ENCODE peak calls at places on chromosome 19, in nine cellular contexts. B is body of pancreas, Q is spleen, U is ascending aorta, H is GM23248, Y is cardiac muscle cell, N is left ventricle myocardium inferior, A is IMR-90, V is mesendoderm. E is an unnamed sample.

GRCh38 chr19:28710278-28710677 is 502.7 kb downstream of the UQCRFS1 start:
- DNase-seq in U (no peak), B (no peak), A (peak; percentile 67), Y (peak; percentile 82), Q (no peak), H (peak; percentile 71), N (no peak), V (peak; percentile 71), E (peak; percentile 25)

GRCh38 chr19:42515241-42515832 is 12.9 kb downstream of the CEACAM1 start:
- DNase-seq in A (no peak), H (no peak), B (no peak), V (no peak), Y (no peak), U (no peak), N (no peak), Q (no peak), E (no peak)

GRCh38 chr19:42280761-42281174 is 11.7 kb downstream of the CIC start:
- DNase-seq in Q (peak; percentile 87), Y (no peak), N (no peak), B (no peak), A (peak; percentile 17), V (peak; percentile 45), U (peak; percentile 92), H (peak; percentile 77), E (no peak)

GRCh38 chr19:18014197-18014596 is 6.2 kb downstream of the ARRDC2 start:
- DNase-seq in A (no peak), Q (no peak), Y (no peak), N (no peak), V (no peak), B (no peak), H (no peak), U (no peak), E (no peak)

GRCh38 chr19:58326914-58327726 is at the start of gene ZSCAN22:
- DNase-seq in B (peak; percentile 97), Q (peak; percentile 98), Y (peak; percentile 97), A (peak; percentile 95), N (peak; percentile 98), H (peak; percentile 100), V (peak; percentile 98), U (peak; percentile 98), E (peak; percentile 95)

GRCh38 chr19:43527860-43528622 is 1.0 kb upstream of the ETHE1 start:
- DNase-seq in A (no peak), B (peak; percentile 18), N (no peak), U (peak; percentile 79), Y (no peak), H (peak; percentile 62), V (no peak), Q (no peak), E (no peak)

GRCh38 chr19:35846038-35846668 is 6.2 kb downstream of the NPHS1 start:
- DNase-seq in H (peak; percentile 42), V (peak; percentile 49), Y (no peak), Q (no peak), B (peak; percentile 66), U (no peak), N (no peak), A (no peak), E (no peak)

GRCh38 chr19:58387338-58388174 is 487 bp downstream of the RPS5 start:
- DNase-seq in U (no peak), H (peak; percentile 34), Q (peak; percentile 56), A (no peak), N (no peak), V (peak; percentile 35), Y (no peak), B (no peak), E (no peak)

GRCh38 chr19:57667220-57667619 is 1.5 kb upstream of the ZSCAN4 start:
- DNase-seq in V (no peak), H (peak; percentile 24), Q (no peak), N (no peak), A (no peak), Y (no peak), U (no peak), B (no peak), E (no peak)

GRCh38 chr19:13629687-13630357 is 123.5 kb upstream of the CACNA1A start:
- DNase-seq in Y (peak; percentile 7), B (no peak), N (no peak), Q (peak; percentile 12), U (no peak), H (peak; percentile 90), V (no peak), A (peak; percentile 91), E (no peak)

GRCh38 chr19:55220525-55220924 is 8.0 kb downstream of the TMEM86B start:
- DNase-seq in Y (no peak), V (peak; percentile 65), A (no peak), U (no peak), H (peak; percentile 16), N (no peak), B (no peak), Q (no peak), E (no peak)

GRCh38 chr19:4577020-4577782 is 17.7 kb upstream of the SEMA6B start:
- DNase-seq in V (peak; percentile 67), Y (peak; percentile 55), Q (no peak), B (no peak), H (peak; percentile 39), A (no peak), U (no peak), N (no peak), E (no peak)

GRCh38 chr19:46426035-46426505 is 2.7 kb downstream of the PNMA8C start:
- DNase-seq in Y (peak; percentile 65), A (no peak), B (peak; percentile 50), H (peak; percentile 51), V (no peak), N (no peak), U (no peak), Q (no peak), E (no peak)

GRCh38 chr19:46944918-46945628 is 74.6 kb upstream of the NPAS1 start:
- DNase-seq in V (peak; percentile 65), Q (no peak), N (peak; percentile 77), H (peak; percentile 72), A (peak; percentile 70), B (peak; percentile 31), Y (peak; percentile 62), U (peak; percentile 87), E (peak; percentile 16)

GRCh38 chr19:58218899-58219298 is 9.8 kb upstream of the ZNF544 start:
- DNase-seq in B (no peak), Q (no peak), U (no peak), A (no peak), V (peak; percentile 68), N (no peak), Y (peak; percentile 44), H (peak; percentile 45), E (no peak)

GRCh38 chr19:24033962-24034342 is 53.0 kb upstream of the ZNF254 start:
- DNase-seq in Q (no peak), N (peak; percentile 30), B (peak; percentile 52), Y (peak; percentile 68), U (peak; percentile 68), V (peak; percentile 60), A (peak; percentile 71), H (peak; percentile 89), E (no peak)

GRCh38 chr19:19548915-19549537 is 11.0 kb downstream of the CILP2 start:
- DNase-seq in A (peak; percentile 19), V (no peak), H (peak; percentile 38), Y (peak; percentile 41), B (no peak), N (no peak), U (no peak), Q (no peak), E (no peak)

GRCh38 chr19:40398417-40399056 is 8.6 kb upstream of the HIPK4 start:
- DNase-seq in B (no peak), H (peak; percentile 37), Q (no peak), V (peak; percentile 89), N (peak; percentile 38), Y (no peak), U (no peak), A (no peak), E (peak; percentile 82)

GRCh38 chr19:2887391-2887914 is 13.3 kb upstream of the ZNF57 start:
- DNase-seq in Q (no peak), U (no peak), H (peak; percentile 80), Y (peak; percentile 82), B (no peak), A (peak; percentile 61), N (no peak), V (peak; percentile 81), E (peak; percentile 37)
- H3K4me3 ChIP-seq in Q (no peak overlapping the region), U (peak overlapping the region; percentile 29), H (no peak overlapping the region), Y (no peak overlapping the region), B (no peak overlapping the region), A (no peak overlapping the region), N (no peak overlapping the region), V (no peak overlapping the region), E (no peak overlapping the region)

GRCh38 chr19:489418-490196 is 6.7 kb upstream of the MADCAM1 start:
- DNase-seq in A (peak; percentile 8), U (no peak), Y (peak; percentile 42), N (no peak), Q (no peak), H (peak; percentile 76), B (peak; percentile 49), V (peak; percentile 63), E (no peak)
- H3K27ac ChIP-seq in A (peak overlapping the region; percentile 60), U (peak overlapping the region; percentile 81), Y (peak overlapping the region; percentile 65), N (peak overlapping the region; percentile 99), Q (peak overlapping the region; percentile 94), H (peak overlapping the region; percentile 61), B (peak overlapping the region; percentile 92), V (peak overlapping the region; percentile 36), E (no peak overlapping the region)

DNA sequence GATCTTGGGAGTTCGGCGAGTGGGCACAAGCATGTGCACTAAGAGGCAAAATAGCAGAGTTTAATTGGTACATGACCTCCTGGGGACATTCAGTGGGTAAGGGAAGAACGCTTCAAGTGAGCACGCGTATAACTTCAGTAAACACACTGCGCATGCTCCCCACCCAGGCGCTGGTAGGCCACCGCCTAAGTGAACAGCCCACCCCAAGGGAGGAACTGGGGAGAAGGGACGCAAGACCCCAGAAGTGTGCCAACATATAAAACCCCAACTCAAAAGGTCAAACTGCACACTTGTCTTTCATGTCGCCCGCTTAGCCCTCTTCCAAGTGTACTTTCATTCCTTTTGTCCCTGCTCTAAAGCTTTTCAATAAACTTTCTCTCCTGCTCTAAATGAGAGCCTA is 10.5 kb upstream of the NTN5 start:
- DNase-seq in A (peak; percentile 19), U (no peak), V (no peak), B (no peak), Q (no peak), N (peak; percentile 66), Y (peak; percentile 65), H (peak; percentile 53), E (no peak)
- H3K4me3 ChIP-seq in A (no peak overlapping the region), U (no peak overlapping the region), V (no peak overlapping the region), B (no peak overlapping the region), Q (no peak overlapping the region), N (peak overlapping the region; percentile 43), Y (no peak overlapping the region), H (peak overlapping the region; percentile 59), E (no peak overlapping the region)

DNA sequence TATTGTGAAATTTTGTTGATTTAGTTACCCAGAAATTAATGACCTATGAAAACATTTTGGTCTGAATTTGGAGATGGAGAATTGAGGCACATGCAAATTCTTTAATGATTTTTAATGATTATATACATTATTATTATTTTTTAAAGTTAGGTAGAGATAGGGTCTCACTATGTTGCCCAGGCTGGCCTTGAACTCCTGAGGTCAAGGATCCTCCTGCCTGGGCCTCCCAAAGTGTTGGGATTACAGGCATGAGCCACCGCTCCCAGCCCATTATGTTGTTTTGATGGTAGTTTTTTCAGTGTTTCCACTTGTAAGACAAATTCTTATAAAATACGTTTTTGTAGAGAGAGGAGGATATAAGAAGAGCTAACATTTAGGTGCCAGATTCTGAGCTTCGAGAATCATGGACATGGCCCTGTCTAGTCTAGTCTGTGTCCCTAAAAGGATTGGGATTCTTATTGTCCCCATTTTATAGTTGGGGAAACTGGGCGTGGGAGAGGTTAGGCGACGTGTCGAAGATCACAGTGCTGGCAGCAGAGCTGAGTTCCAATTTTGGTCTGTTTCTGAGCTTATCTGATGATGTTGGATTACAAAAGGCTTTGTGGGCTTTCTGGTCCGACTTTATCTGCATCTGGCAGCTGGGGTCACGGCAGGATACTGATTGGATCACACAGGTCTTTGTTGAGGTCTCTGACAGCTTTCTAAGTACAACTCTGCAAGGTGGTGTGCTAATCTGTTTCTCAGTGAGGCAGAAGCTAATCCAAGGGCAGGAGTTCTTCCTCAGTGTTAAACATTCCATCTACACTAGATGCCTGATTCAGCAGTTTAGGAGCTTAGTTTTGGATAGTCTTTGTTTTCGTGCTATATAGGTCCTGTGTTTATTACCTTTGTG is 7.5 kb upstream of the WDR88 start:
- DNase-seq in Q (no peak), H (no peak), A (no peak), N (no peak), B (no peak), Y (no peak), V (peak; percentile 92), U (no peak), E (no peak)
- H3K27ac ChIP-seq in Q (no peak overlapping the region), H (no peak overlapping the region), A (no peak overlapping the region), N (no peak overlapping the region), B (no peak overlapping the region), Y (peak overlapping the region; percentile 22), V (no peak overlapping the region), U (no peak overlapping the region), E (no peak overlapping the region)

E was measured in iPS DF 6.9.